ENCODE peak calls at places on chromosome 15, in four cellular contexts. H is spleen, U is transverse colon, E is Panc1. Y is an unnamed sample.

GRCh38 chr15:61834076-61834697 is 226.1 kb downstream of the VPS13C start:
- DNase-seq in H (peak; percentile 91), U (peak; percentile 82), E (peak; percentile 65), Y (peak; percentile 96)

GRCh38 chr15:63250312-63250965 is 27.0 kb upstream of the APH1B start:
- DNase-seq in H (no peak), U (no peak), E (no peak), Y (no peak)

GRCh38 chr15:63499611-63500010 is 4.8 kb upstream of the USP3 start:
- DNase-seq in H (no peak), U (no peak), E (no peak), Y (no peak)

GRCh38 chr15:87219650-87220615 is 1036.6 kb downstream of the NTRK3 start:
- DNase-seq in H (no peak), U (no peak), E (no peak), Y (peak; percentile 57)

GRCh38 chr15:35885870-35886269 is 339.9 kb upstream of the DPH6 start:
- DNase-seq in H (no peak), U (no peak), E (no peak), Y (no peak)

GRCh38 chr15:58957101-58957973 is 23.9 kb upstream of the SLTM start:
- DNase-seq in H (no peak), U (peak; percentile 48), E (peak; percentile 63), Y (no peak)

GRCh38 chr15:80567721-80568157 is 127.4 kb upstream of the ABHD17C start:
- DNase-seq in H (no peak), U (peak; percentile 54), E (peak; percentile 47), Y (no peak)

GRCh38 chr15:58793862-58794261 is 22.8 kb downstream of the MINDY2 start:
- DNase-seq in H (no peak), U (no peak), E (no peak), Y (no peak)

GRCh38 chr15:60074181-60074885 is 70.2 kb downstream of the FOXB1 start:
- DNase-seq in H (no peak), U (peak; percentile 11), E (no peak), Y (no peak)

GRCh38 chr15:37117030-37117429 is 16.7 kb upstream of the MEIS2 start:
- DNase-seq in H (no peak), U (no peak), E (no peak), Y (no peak)

GRCh38 chr15:80514071-80514780 is 110.0 kb downstream of the ARNT2 start:
- DNase-seq in H (no peak), U (no peak), E (no peak), Y (peak; percentile 55)

GRCh38 chr15:64503197-64503596 is 42.8 kb downstream of the ZNF609 start:
- DNase-seq in H (no peak), U (no peak), E (no peak), Y (no peak)

GRCh38 chr15:69921626-69922624 is 175.8 kb downstream of the TLE3 start:
- DNase-seq in H (no peak), U (no peak), E (no peak), Y (no peak)

GRCh38 chr15:47332481-47332880 is 384.8 kb upstream of the SEMA6D start:
- DNase-seq in H (no peak), U (no peak), E (no peak), Y (no peak)

GRCh38 chr15:37881237-37882013 is 53.0 kb upstream of the TMCO5A start:
- DNase-seq in H (no peak), U (no peak), E (no peak), Y (no peak)

DNA sequence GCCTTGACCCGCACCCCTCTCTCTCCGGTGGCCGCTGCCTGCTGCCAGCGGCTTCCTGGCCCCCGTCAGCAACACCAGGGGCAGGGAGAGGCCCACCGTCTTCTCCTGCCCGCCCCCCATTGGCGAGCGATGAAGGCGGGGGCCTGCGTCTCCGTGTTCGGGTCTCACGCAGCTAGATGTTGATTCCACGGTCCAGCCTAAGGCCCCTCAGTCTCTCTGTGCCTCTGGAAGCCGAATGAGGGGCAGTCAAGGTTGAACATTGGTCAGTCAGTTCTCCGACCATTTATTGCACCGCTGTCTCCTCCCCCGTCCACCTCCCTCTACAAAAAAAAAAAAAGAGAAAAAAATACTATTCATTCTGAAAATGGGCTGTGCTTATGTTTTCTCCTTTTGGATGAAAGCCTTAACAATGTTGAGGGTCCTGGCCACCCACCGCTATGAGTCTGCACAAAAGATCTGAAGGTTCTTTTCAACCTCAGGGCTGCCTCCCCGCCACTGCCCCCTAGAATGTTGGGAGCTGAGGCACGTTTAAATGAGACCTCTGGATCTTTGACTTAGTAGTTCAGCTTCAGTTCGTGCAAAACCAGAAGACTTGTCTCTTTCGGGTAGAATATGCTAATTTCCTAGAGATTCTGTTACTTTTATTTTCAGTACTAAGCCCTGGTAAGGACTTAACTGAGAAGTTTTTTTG is 724 bp downstream of the IREB2 start:
- DNase-seq in H (no peak), U (no peak), E (no peak), Y (no peak)
- TF ChIP-seq POLR2AphosphoS5 in H (no peak), U (no peak), E (no peak), Y (no peak)

DNA sequence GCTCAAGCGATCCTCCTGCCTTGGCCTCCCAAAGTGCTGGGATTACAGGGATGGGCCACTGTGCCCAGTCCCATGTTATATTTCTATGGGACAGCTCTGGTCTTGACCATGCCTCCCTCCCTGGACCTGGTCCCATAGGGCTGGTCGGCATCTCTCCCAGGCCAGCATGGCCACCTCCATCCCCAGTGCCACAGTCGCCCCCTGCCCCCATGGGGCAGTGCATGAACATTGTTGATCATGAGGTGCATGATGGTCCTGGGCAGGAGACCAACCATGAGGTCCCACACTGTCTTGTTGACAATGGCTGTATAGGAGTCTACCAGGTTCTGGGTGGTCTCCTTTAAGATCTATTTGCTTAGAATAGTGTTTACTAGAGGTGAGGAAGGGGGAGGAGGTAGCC is 6.5 kb downstream of the RPS17 start:
- DNase-seq in H (no peak), U (no peak), E (no peak), Y (no peak)
- TF ChIP-seq POLR2AphosphoS5 in H (no peak), U (no peak), E (no peak), Y (no peak)

GRCh38 chr15:100566850-100567249 is 35.1 kb downstream of the LINS1 start:
- DNase-seq in H (no peak), U (no peak), E (no peak), Y (no peak)
- TF ChIP-seq POLR2AphosphoS5 in H (no peak), U (no peak), E (no peak), Y (no peak)

GRCh38 chr15:99433026-99433756 is 132.6 kb upstream of the MEF2A start:
- DNase-seq in H (peak; percentile 82), U (peak; percentile 72), E (no peak), Y (no peak)
- TF ChIP-seq POLR2AphosphoS5 in H (peak; percentile 17), U (no peak), E (no peak), Y (no peak)

GRCh38 chr15:96331942-96332853 is 1.7 kb downstream of the NR2F2 start:
- DNase-seq in H (no peak), U (peak; percentile 41), E (no peak), Y (no peak)

GRCh38 chr15:96330450-96331140 is at the start of gene NR2F2:
- DNase-seq in H (peak; percentile 89), U (peak; percentile 94), E (no peak), Y (peak; percentile 98)

GRCh38 chr15:96330064-96330449 is 443 bp upstream of the NR2F2 start:
- DNase-seq in H (peak; percentile 80), U (peak; percentile 66), E (no peak), Y (no peak)

GRCh38 chr15:96332854-96333193 is 2.3 kb downstream of the NR2F2 start:
- DNase-seq in H (no peak), U (no peak), E (no peak), Y (no peak)

DNA sequence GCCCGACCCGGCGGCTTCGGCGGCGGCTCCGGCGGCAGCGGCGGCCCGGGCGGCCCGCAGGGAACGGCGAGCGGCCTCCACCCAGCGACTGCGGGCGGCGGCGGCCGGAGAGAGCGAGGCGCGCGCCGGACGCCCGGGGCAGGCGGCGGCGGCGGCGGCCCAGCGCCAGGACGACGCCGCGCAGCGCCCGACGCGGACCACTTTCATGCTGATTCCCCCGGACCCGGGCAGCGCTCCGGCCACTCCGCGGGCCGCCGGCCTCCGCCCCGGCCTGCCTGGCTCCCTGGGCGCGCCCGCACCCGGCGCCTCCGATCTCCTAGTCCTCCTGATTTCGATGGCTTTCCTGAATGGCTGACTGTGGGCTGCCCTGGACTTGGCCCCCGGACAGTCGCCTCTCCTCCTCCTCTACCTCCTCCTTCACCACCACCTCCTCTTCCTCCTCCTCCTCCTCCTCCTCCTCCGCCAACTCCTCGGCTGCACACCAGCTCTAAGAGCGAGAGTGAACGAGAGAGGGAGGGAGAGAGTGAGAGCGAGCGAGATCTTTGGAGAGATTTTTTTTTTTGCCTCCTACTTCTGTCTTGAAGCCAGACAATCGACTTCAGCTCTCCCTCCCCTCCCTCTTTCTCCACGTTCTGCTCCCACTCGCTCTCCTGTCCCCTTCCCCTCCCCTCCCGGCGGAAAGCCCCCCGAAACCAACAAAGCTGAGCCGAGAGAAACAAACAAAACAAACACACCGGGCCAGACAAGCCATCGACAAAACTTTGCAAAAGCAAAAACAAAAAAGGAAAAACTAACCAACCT is 841 bp downstream of the NR2F2 start:
- DNase-seq in H (no peak), U (no peak), E (no peak), Y (no peak)
- TF ChIP-seq POLR2AphosphoS5 in H (no peak), U (no peak), E (no peak), Y (peak; percentile 32)

GRCh38 chr15:51652084-51652668 is 29.1 kb upstream of the SCG3 start:
- DNase-seq in H (no peak), U (no peak), E (no peak), Y (no peak)

GRCh38 chr15:51649659-51650521 is 27.3 kb upstream of the DMXL2 start:
- DNase-seq in H (no peak), U (peak; percentile 19), E (peak; percentile 61), Y (no peak)

GRCh38 chr15:51642696-51643095 is 20.1 kb upstream of the DMXL2 start:
- DNase-seq in H (no peak), U (no peak), E (no peak), Y (no peak)

GRCh38 chr15:51641490-51642135 is 19.0 kb upstream of the DMXL2 start:
- DNase-seq in H (no peak), U (no peak), E (no peak), Y (no peak)

DNA sequence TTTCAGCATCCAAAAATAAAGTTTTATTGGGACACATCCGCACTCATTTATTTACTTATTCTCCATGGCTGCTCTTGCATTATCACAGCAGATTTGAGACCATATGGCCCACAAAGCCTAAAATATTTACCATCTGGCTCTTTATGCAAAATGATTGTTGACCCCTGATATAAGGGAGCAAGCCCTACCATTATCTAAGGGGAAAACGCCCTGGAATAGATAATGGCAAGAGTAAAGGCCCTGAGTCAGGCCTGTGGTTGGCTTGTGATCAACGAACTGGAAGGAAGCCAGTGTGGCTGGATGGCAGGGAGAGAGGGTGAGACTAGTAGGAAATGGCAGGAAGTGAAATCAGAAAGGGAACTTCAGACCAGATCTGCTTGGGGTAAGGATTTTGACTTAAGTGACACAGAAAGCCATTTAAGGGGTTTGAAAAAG is 24.6 kb upstream of the DMXL2 start:
- DNase-seq in H (no peak), U (peak; percentile 56), E (no peak), Y (no peak)
- TF ChIP-seq POLR2AphosphoS5 in H (no peak), U (no peak), E (no peak), Y (no peak)

GRCh38 chr15:89654847-89655805 is at the start of gene KIF7:
- DNase-seq in H (no peak), U (no peak), E (no peak), Y (no peak)
- TF ChIP-seq POLR2AphosphoS5 in H (peak; percentile 37), U (no peak), E (no peak), Y (peak; percentile 35)

Y was measured in esophagus muscularis mucosa.